ENCODE peak calls at places on chromosomes 7 and 10, in four cellular contexts. X, B, N and C are unnamed samples.

GRCh38 chr7:80918909-80919721 is at the start of gene SEMA3C:
- DNase-seq in N (peak), B (peak), X (no peak), C (peak)

GRCh38 chr10:110893559-110894179 is 21.9 kb downstream of the PDCD4 start:
- DNase-seq in X (no peak), B (peak), N (peak), C (peak)

GRCh38 chr10:1938317-1938716 is 201.0 kb upstream of the ADARB2 start:
- DNase-seq in X (peak), B (no peak), N (no peak), C (no peak)

GRCh38 chr10:118241229-118242137 is 100.6 kb downstream of the FAM204A start:
- DNase-seq in N (peak), B (peak), X (peak), C (peak)

GRCh38 chr7:94250984-94251383 is 143.7 kb upstream of the COL1A2 start:
- DNase-seq in N (no peak), X (no peak), B (no peak), C (no peak)

GRCh38 chr10:43076311-43076875 is 476 bp upstream of the RET start:
- DNase-seq in N (no peak), X (no peak), B (no peak), C (no peak)

GRCh38 chr10:112832361-112832878 is 117.6 kb upstream of the TCF7L2 start:
- DNase-seq in N (no peak), X (no peak), B (no peak), C (no peak)

GRCh38 chr7:70620333-70621055 is 511.4 kb upstream of the GALNT17 start:
- DNase-seq in B (no peak), X (no peak), N (no peak), C (no peak)

GRCh38 chr10:122417667-122418066 is 36.8 kb upstream of the ARMS2 start:
- DNase-seq in X (no peak), N (no peak), B (no peak), C (no peak)

GRCh38 chr10:6114758-6115410 is 26.1 kb downstream of the RBM17 start:
- DNase-seq in N (no peak), X (no peak), B (peak), C (no peak)

GRCh38 chr7:127550247-127550646 is 35.1 kb downstream of the GCC1 start:
- DNase-seq in N (no peak), X (no peak), B (no peak), C (no peak)

GRCh38 chr7:69723663-69724062 is 125.4 kb downstream of the AUTS2 start:
- DNase-seq in X (no peak), B (no peak), N (no peak), C (no peak)

GRCh38 chr7:104142147-104142546 is 65.7 kb downstream of the ORC5 start:
- DNase-seq in B (no peak), X (no peak), N (no peak), C (no peak)

GRCh38 chr7:157012113-157012547 is 1.7 kb upstream of the MNX1 start:
- DNase-seq in N (no peak), B (no peak), X (no peak), C (no peak)

GRCh38 chr10:84008878-84009277 is 130.4 kb upstream of the GHITM start:
- DNase-seq in N (peak), B (peak), X (peak), C (peak)

GRCh38 chr7:116441534-116441933 is 58.0 kb upstream of the CAV2 start:
- DNase-seq in X (no peak), B (no peak), N (no peak), C (no peak)

GRCh38 chr7:81993186-81993585 is 223.3 kb upstream of the HGF start:
- DNase-seq in B (no peak), N (no peak), X (no peak), C (no peak)

GRCh38 chr7:68425377-68425776 is 1172.9 kb upstream of the AUTS2 start:
- DNase-seq in X (no peak), B (no peak), N (no peak), C (peak)

GRCh38 chr7:15215611-15216010 is 313.1 kb upstream of the DGKB start:
- DNase-seq in N (no peak), B (no peak), X (no peak), C (no peak)

GRCh38 chr7:83579740-83580139 is 69.2 kb downstream of the SEMA3E start:
- DNase-seq in N (no peak), B (no peak), X (no peak), C (no peak)

GRCh38 chr10:43867667-43868361 is 219.1 kb upstream of the ZNF32 start:
- DNase-seq in N (no peak), B (no peak), X (no peak), C (no peak)